ENCODE peak calls at places on chromosomes 16 and 17, in six cellular contexts. Z is mucosa of descending colon, H is heart left ventricle, Y is H1, N is heart right ventricle, U is IMR-90. B is an unnamed sample.

GRCh38 chr17:36089888-36090836 is at the start of gene CCL3:
- DNase-seq in Z (no peak), H (no peak), Y (no peak), N (peak; percentile 32), U (no peak), B (no peak)

GRCh38 chr17:82876602-82877391 is 37.0 kb upstream of the ZNF750 start:
- DNase-seq in Z (peak; percentile 74), H (no peak), Y (no peak), N (peak; percentile 82), U (peak; percentile 78), B (peak; percentile 75)

GRCh38 chr17:63945851-63946439 is 13.8 kb upstream of the CD79B start:
- DNase-seq in Z (no peak), H (no peak), Y (no peak), N (no peak), U (no peak), B (no peak)

GRCh38 chr17:15123593-15124590 is 141.2 kb downstream of the PMP22 start:
- DNase-seq in Z (no peak), H (no peak), Y (no peak), N (no peak), U (peak; percentile 76), B (no peak)

GRCh38 chr16:12191102-12191501 is 214.6 kb downstream of the SNX29 start:
- DNase-seq in Z (no peak), H (no peak), Y (no peak), N (no peak), U (no peak), B (no peak)

GRCh38 chr17:47264171-47264570 is 10.5 kb downstream of the ITGB3 start:
- DNase-seq in Z (no peak), H (no peak), Y (no peak), N (no peak), U (no peak), B (no peak)

GRCh38 chr17:60135160-60135950 is 14.4 kb upstream of the CA4 start:
- DNase-seq in Z (peak; percentile 93), H (peak; percentile 93), Y (no peak), N (peak; percentile 90), U (peak; percentile 90), B (peak; percentile 97)

GRCh38 chr17:42618442-42619150 is 9.1 kb downstream of the TUBG1 start:
- DNase-seq in Z (peak; percentile 62), H (peak; percentile 69), Y (no peak), N (peak; percentile 70), U (no peak), B (peak; percentile 74)

GRCh38 chr17:63290784-63291183 is 155.3 kb downstream of the CYB561 start:
- DNase-seq in Z (no peak), H (no peak), Y (no peak), N (no peak), U (no peak), B (no peak)

GRCh38 chr17:40442392-40443195 is 656 bp upstream of the IGFBP4 start:
- DNase-seq in Z (peak; percentile 55), H (peak; percentile 85), Y (no peak), N (peak; percentile 59), U (peak; percentile 47), B (no peak)

GRCh38 chr17:61536417-61536955 is 54.5 kb downstream of the NACA2 start:
- DNase-seq in Z (no peak), H (no peak), Y (no peak), N (no peak), U (peak; percentile 12), B (no peak)

GRCh38 chr17:7261377-7262191 is 694 bp downstream of the CLDN7 start:
- DNase-seq in Z (peak; percentile 30), H (no peak), Y (no peak), N (no peak), U (no peak), B (no peak)

GRCh38 chr17:79672496-79672895 is 58.2 kb upstream of the ENPP7 start:
- DNase-seq in Z (no peak), H (no peak), Y (no peak), N (no peak), U (no peak), B (no peak)

GRCh38 chr17:70357196-70357595 is 187.9 kb downstream of the KCNJ2 start:
- DNase-seq in Z (no peak), H (no peak), Y (no peak), N (no peak), U (no peak), B (no peak)

GRCh38 chr17:62876664-62877411 is 68.7 kb upstream of the MARCHF10 start:
- DNase-seq in Z (no peak), H (no peak), Y (no peak), N (no peak), U (peak; percentile 76), B (no peak)

GRCh38 chr16:81401035-81401950 is 43.3 kb upstream of the CMIP start:
- DNase-seq in Z (peak; percentile 31), H (no peak), Y (no peak), N (peak; percentile 60), U (peak; percentile 62), B (no peak)

GRCh38 chr16:23803591-23804123 is 32.1 kb upstream of the PRKCB start:
- DNase-seq in Z (peak; percentile 88), H (peak; percentile 74), Y (peak; percentile 31), N (peak; percentile 23), U (peak; percentile 8), B (peak; percentile 89)

GRCh38 chr17:10247806-10248334 is 49.5 kb upstream of the GAS7 start:
- DNase-seq in Z (no peak), H (no peak), Y (no peak), N (no peak), U (no peak), B (no peak)

GRCh38 chr16:7437135-7437534 is 104.5 kb downstream of the RBFOX1 start:
- DNase-seq in Z (no peak), H (no peak), Y (no peak), N (no peak), U (no peak), B (no peak)

GRCh38 chr16:29963021-29963743 is 1.3 kb downstream of the TMEM219 start:
- DNase-seq in Z (peak; percentile 24), H (no peak), Y (no peak), N (no peak), U (no peak), B (no peak)

GRCh38 chr17:4440690-4441686 is 7.2 kb downstream of the SPNS3 start:
- DNase-seq in Z (no peak), H (no peak), Y (no peak), N (no peak), U (no peak), B (peak; percentile 80)

GRCh38 chr16:5196204-5196603 is 98.6 kb upstream of the EEF2KMT start:
- DNase-seq in Z (no peak), H (no peak), Y (no peak), N (no peak), U (no peak), B (no peak)

GRCh38 chr17:72931163-72931562 is 161.3 kb downstream of the SLC39A11 start:
- DNase-seq in Z (no peak), H (no peak), Y (no peak), N (no peak), U (no peak), B (no peak)

GRCh38 chr16:3454631-3455147 is 11.2 kb downstream of the NAA60 start:
- DNase-seq in Z (no peak), H (no peak), Y (no peak), N (no peak), U (no peak), B (peak; percentile 11)

GRCh38 chr17:32323784-32324590 is 18.0 kb downstream of the C17orf75 start:
- DNase-seq in Z (peak; percentile 47), H (no peak), Y (no peak), N (no peak), U (peak; percentile 31), B (no peak)

DNA sequence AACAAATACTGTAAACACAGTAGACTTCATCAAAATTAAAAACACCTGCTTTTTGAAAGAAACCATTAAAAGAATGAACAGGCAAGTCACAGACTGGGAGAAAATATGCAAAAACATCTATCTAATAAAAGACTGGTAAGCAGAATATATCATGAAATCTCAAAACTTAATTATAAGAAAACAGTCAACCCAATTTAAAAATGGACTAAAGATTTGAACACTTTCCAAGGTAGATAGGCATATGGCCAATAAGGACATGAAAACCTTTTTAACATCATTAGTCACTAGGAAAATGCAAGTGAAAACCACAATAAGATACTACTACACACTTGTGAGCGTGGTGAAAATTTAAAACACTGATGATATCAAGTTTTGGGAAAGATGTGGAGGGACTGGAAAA is 218.7 kb downstream of the CEP112 start:
- DNase-seq in Z (no peak), H (no peak), Y (no peak), N (no peak), U (no peak), B (no peak)
- TF ChIP-seq CTCF in Z (no peak), H (no peak), Y (no peak), N (no peak), U (no peak), B (no peak)

DNA sequence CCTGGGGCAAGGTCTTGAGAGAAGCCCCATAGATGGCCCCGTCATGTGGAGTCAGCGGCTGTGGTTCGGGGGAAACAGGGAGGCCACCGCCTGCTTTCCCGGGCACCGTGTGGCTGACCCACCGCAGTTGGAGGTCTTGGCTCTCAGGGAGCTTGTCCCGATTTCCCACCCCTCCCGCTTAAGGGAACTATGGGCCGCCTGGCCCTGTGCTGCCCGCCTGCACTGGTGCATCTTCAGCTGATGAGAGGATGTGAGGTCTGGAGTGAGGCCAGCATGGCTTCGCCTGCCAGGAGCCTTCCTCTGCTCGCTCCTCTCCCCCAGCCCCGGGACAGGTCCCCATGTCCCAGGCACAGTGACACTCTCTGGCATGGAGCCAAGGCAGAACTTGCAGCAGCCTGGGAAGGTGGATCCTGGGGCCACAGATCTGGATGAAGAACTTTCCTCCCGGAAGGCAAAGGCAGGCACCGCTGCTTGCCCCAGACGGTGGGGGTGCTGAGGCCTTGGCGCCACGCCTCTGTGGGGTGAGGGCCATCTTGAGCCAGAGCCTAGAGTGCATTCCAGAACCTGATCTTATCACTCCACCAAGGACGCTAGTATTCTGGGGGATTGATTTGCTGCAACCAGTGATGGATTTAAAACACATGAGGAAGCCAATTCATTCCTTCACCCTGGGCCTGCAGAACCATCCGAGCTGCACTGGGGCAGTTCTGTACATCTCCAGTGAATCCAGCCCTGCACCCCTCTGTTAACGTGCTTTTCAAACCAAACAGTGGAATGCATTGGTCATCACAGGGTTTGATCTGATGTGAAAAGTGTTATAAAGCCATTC is 178.6 kb upstream of the TNRC6C start:
- DNase-seq in Z (no peak), H (no peak), Y (no peak), N (no peak), U (no peak), B (peak; percentile 29)
- H3K4me3 ChIP-seq in Z (no peak overlapping the region), H (no peak overlapping the region), Y (no peak overlapping the region), N (no peak overlapping the region), U (no peak overlapping the region), B (no peak overlapping the region)

GRCh38 chr17:12709063-12709462 is 43.4 kb downstream of the MYOCD start:
- DNase-seq in Z (no peak), H (no peak), Y (no peak), N (no peak), U (peak; percentile 62), B (no peak)
- H3K4me1 ChIP-seq in Z (no peaks in the 10 kb centered on the region), H (peaks cover 25% of the 10 kb centered on the region), Y (no peaks in the 10 kb centered on the region), N (peaks cover 10% of the 10 kb centered on the region), U (peaks cover 4% of the 10 kb centered on the region), B (no peaks in the 10 kb centered on the region)

GRCh38 chr17:45990836-45991235 is 8.2 kb upstream of the STH start:
- DNase-seq in Z (no peak), H (no peak), Y (no peak), N (no peak), U (no peak), B (no peak)
- TF ChIP-seq CTCF in Z (no peak), H (no peak), Y (no peak), N (no peak), U (no peak), B (no peak)

GRCh38 chr17:75996665-75997590 is 3.7 kb upstream of the CDK3 start:
- DNase-seq in Z (peak; percentile 90), H (peak; percentile 66), Y (no peak), N (peak; percentile 31), U (peak; percentile 58), B (peak; percentile 61)
- H3K4me3 ChIP-seq in Z (no peak overlapping the region), H (no peak overlapping the region), Y (no peak overlapping the region), N (no peak overlapping the region), U (no peak overlapping the region), B (no peak overlapping the region)